ENCODE peak calls at places on chromosome 10, in nine cellular contexts. W is COR-L47, U is NCI-H2227 treated with DMSO at 0.1 percent for 48 hours, H is AG04450, V is nucleus accumbens, K is HFF-Myc, Z is amygdala, P is mucosa of descending colon, Q is kidney. L is an unnamed sample.
A peak's percentile ranks its signal among the peaks of the same experiment; 100 is the strongest.

GRCh38 chr10:110861930-110862677 is 9.6 kb upstream of the PDCD4 start:
- DNase-seq in W (no peak), U (no peak), H (no peak), V (no peak), K (no peak), Z (no peak), P (no peak), Q (no peak), L (no peak)

GRCh38 chr10:79331709-79332108 is 15.6 kb upstream of the PPIF start:
- DNase-seq in W (no peak), U (no peak), H (peak; percentile 37), V (no peak), K (no peak), Z (no peak), P (no peak), Q (no peak), L (peak; percentile 92)

GRCh38 chr10:123008379-123009104 is at the start of the genes ACADSB and IKZF5:
- DNase-seq in W (peak; percentile 84), U (peak; percentile 88), H (peak; percentile 95), V (peak; percentile 96), K (peak; percentile 88), Z (peak; percentile 92), P (peak; percentile 96), Q (peak; percentile 99), L (peak; percentile 92)

GRCh38 chr10:33136271-33136670 is 178.2 kb upstream of the ITGB1 start:
- DNase-seq in W (no peak), U (no peak), H (no peak), V (no peak), K (no peak), Z (no peak), P (no peak), Q (no peak), L (no peak)

GRCh38 chr10:123821136-123821535 is 70.5 kb downstream of the CPXM2 start:
- DNase-seq in W (no peak), U (no peak), H (no peak), V (no peak), K (no peak), Z (no peak), P (no peak), Q (no peak), L (no peak)

GRCh38 chr10:70272925-70273316 is 10.9 kb downstream of the NPFFR1 start:
- DNase-seq in W (no peak), U (no peak), H (no peak), V (no peak), K (no peak), Z (no peak), P (no peak), Q (no peak), L (no peak)

GRCh38 chr10:17742918-17743317 is 9.1 kb upstream of the TMEM236 start:
- DNase-seq in W (no peak), U (peak; percentile 6), H (peak; percentile 15), V (peak; percentile 7), K (peak; percentile 55), Z (no peak), P (peak; percentile 80), Q (no peak), L (no peak)

GRCh38 chr10:114893248-114893647 is 44.7 kb upstream of the TRUB1 start:
- DNase-seq in W (no peak), U (no peak), H (no peak), V (no peak), K (no peak), Z (no peak), P (no peak), Q (no peak), L (no peak)

GRCh38 chr10:15868006-15868405 is 7.7 kb upstream of the MINDY3 start:
- DNase-seq in W (no peak), U (no peak), H (no peak), V (no peak), K (no peak), Z (no peak), P (no peak), Q (no peak), L (no peak)

GRCh38 chr10:6009961-6010360 is 32.6 kb upstream of the IL15RA start:
- DNase-seq in W (no peak), U (no peak), H (no peak), V (no peak), K (no peak), Z (no peak), P (no peak), Q (no peak), L (no peak)

L was measured in AG04449.